ENCODE peak calls at places on chromosomes 4 and X, in nine cellular contexts. One of them, this sample, is unnamed.
A peak's percentile ranks its signal among the peaks of the same experiment; 100 is the strongest.

GRCh38 chrX:66015152-66015827 is 24.6 kb downstream of the VSIG4 start:
- DNase-seq in CD8-positive, alpha-beta memory T cell: no peak
- DNase-seq in testis: no peak
- DNase-seq in C1 segment of cervical spinal cord: peak; percentile 37
- DNase-seq in activated CD4-positive, alpha-beta T cell treated with anti-CD3 and anti-CD28 coated beads, Interleukin-2, amount 50 U/mL, for 24 hours: no peak
- DNase-seq in GM23248: no peak
- DNase-seq in AG09309: no peak
- DNase-seq in neuronal stem cell: no peak
- DNase-seq in activated T-cell treated with anti-CD3 and anti-CD28 coated beads for 1 hour: no peak
- DNase-seq in this sample: no peak

GRCh38 chr4:150237110-150237852 is 159.0 kb downstream of the DCLK2 start:
- DNase-seq in CD8-positive, alpha-beta memory T cell: no peak
- DNase-seq in testis: no peak
- DNase-seq in C1 segment of cervical spinal cord: no peak
- DNase-seq in activated CD4-positive, alpha-beta T cell treated with anti-CD3 and anti-CD28 coated beads, Interleukin-2, amount 50 U/mL, for 24 hours: no peak
- DNase-seq in GM23248: peak; percentile 95
- DNase-seq in AG09309: peak; percentile 96
- DNase-seq in neuronal stem cell: no peak
- DNase-seq in activated T-cell treated with anti-CD3 and anti-CD28 coated beads for 1 hour: no peak
- DNase-seq in this sample: no peak

GRCh38 chrX:45527834-45528233 is 327.2 kb upstream of the DIPK2B start:
- DNase-seq in CD8-positive, alpha-beta memory T cell: no peak
- DNase-seq in testis: no peak
- DNase-seq in C1 segment of cervical spinal cord: no peak
- DNase-seq in activated CD4-positive, alpha-beta T cell treated with anti-CD3 and anti-CD28 coated beads, Interleukin-2, amount 50 U/mL, for 24 hours: no peak
- DNase-seq in GM23248: peak; percentile 59
- DNase-seq in AG09309: no peak
- DNase-seq in neuronal stem cell: no peak
- DNase-seq in activated T-cell treated with anti-CD3 and anti-CD28 coated beads for 1 hour: no peak
- DNase-seq in this sample: no peak

GRCh38 chrX:136810493-136810892 is 29.8 kb upstream of the ARHGEF6 start:
- DNase-seq in CD8-positive, alpha-beta memory T cell: no peak
- DNase-seq in testis: no peak
- DNase-seq in C1 segment of cervical spinal cord: no peak
- DNase-seq in activated CD4-positive, alpha-beta T cell treated with anti-CD3 and anti-CD28 coated beads, Interleukin-2, amount 50 U/mL, for 24 hours: no peak
- DNase-seq in GM23248: no peak
- DNase-seq in AG09309: no peak
- DNase-seq in neuronal stem cell: no peak
- DNase-seq in activated T-cell treated with anti-CD3 and anti-CD28 coated beads for 1 hour: no peak
- DNase-seq in this sample: no peak

GRCh38 chr4:153409924-153410501 is 56.1 kb upstream of the TMEM131L start:
- DNase-seq in CD8-positive, alpha-beta memory T cell: no peak
- DNase-seq in testis: no peak
- DNase-seq in C1 segment of cervical spinal cord: no peak
- DNase-seq in activated CD4-positive, alpha-beta T cell treated with anti-CD3 and anti-CD28 coated beads, Interleukin-2, amount 50 U/mL, for 24 hours: no peak
- DNase-seq in GM23248: no peak
- DNase-seq in AG09309: no peak
- DNase-seq in neuronal stem cell: peak; percentile 15
- DNase-seq in activated T-cell treated with anti-CD3 and anti-CD28 coated beads for 1 hour: no peak
- DNase-seq in this sample: no peak

GRCh38 chr4:41750158-41750623 is 1.7 kb upstream of the PHOX2B start:
- DNase-seq in CD8-positive, alpha-beta memory T cell: no peak
- DNase-seq in testis: no peak
- DNase-seq in C1 segment of cervical spinal cord: no peak
- DNase-seq in activated CD4-positive, alpha-beta T cell treated with anti-CD3 and anti-CD28 coated beads, Interleukin-2, amount 50 U/mL, for 24 hours: no peak
- DNase-seq in GM23248: no peak
- DNase-seq in AG09309: no peak
- DNase-seq in neuronal stem cell: peak; percentile 24
- DNase-seq in activated T-cell treated with anti-CD3 and anti-CD28 coated beads for 1 hour: no peak
- DNase-seq in this sample: no peak

GRCh38 chr4:1009647-1010521 is 1.5 kb upstream of the FGFRL1 start:
- DNase-seq in CD8-positive, alpha-beta memory T cell: peak; percentile 69
- DNase-seq in testis: peak; percentile 74
- DNase-seq in C1 segment of cervical spinal cord: peak; percentile 59
- DNase-seq in activated CD4-positive, alpha-beta T cell treated with anti-CD3 and anti-CD28 coated beads, Interleukin-2, amount 50 U/mL, for 24 hours: peak; percentile 55
- DNase-seq in GM23248: peak; percentile 84
- DNase-seq in AG09309: no peak
- DNase-seq in neuronal stem cell: no peak
- DNase-seq in activated T-cell treated with anti-CD3 and anti-CD28 coated beads for 1 hour: peak; percentile 70
- DNase-seq in this sample: no peak

GRCh38 chr4:92101609-92102231 is 202.0 kb upstream of the GRID2 start:
- DNase-seq in CD8-positive, alpha-beta memory T cell: no peak
- DNase-seq in testis: no peak
- DNase-seq in C1 segment of cervical spinal cord: no peak
- DNase-seq in activated CD4-positive, alpha-beta T cell treated with anti-CD3 and anti-CD28 coated beads, Interleukin-2, amount 50 U/mL, for 24 hours: no peak
- DNase-seq in GM23248: peak; percentile 64
- DNase-seq in AG09309: no peak
- DNase-seq in neuronal stem cell: no peak
- DNase-seq in activated T-cell treated with anti-CD3 and anti-CD28 coated beads for 1 hour: no peak
- DNase-seq in this sample: no peak

GRCh38 chrX:133786382-133786781 is 199.0 kb downstream of the GPC3 start:
- DNase-seq in CD8-positive, alpha-beta memory T cell: no peak
- DNase-seq in testis: no peak
- DNase-seq in C1 segment of cervical spinal cord: no peak
- DNase-seq in activated CD4-positive, alpha-beta T cell treated with anti-CD3 and anti-CD28 coated beads, Interleukin-2, amount 50 U/mL, for 24 hours: no peak
- DNase-seq in GM23248: no peak
- DNase-seq in AG09309: no peak
- DNase-seq in neuronal stem cell: no peak
- DNase-seq in activated T-cell treated with anti-CD3 and anti-CD28 coated beads for 1 hour: no peak
- DNase-seq in this sample: no peak

GRCh38 chr4:162560073-162560472 is 396.3 kb upstream of the FSTL5 start:
- DNase-seq in CD8-positive, alpha-beta memory T cell: no peak
- DNase-seq in testis: no peak
- DNase-seq in C1 segment of cervical spinal cord: no peak
- DNase-seq in activated CD4-positive, alpha-beta T cell treated with anti-CD3 and anti-CD28 coated beads, Interleukin-2, amount 50 U/mL, for 24 hours: no peak
- DNase-seq in GM23248: no peak
- DNase-seq in AG09309: no peak
- DNase-seq in neuronal stem cell: no peak
- DNase-seq in activated T-cell treated with anti-CD3 and anti-CD28 coated beads for 1 hour: no peak
- DNase-seq in this sample: no peak

GRCh38 chr4:180695851-180696250 is 1547.4 kb upstream of the TENM3 start:
- DNase-seq in CD8-positive, alpha-beta memory T cell: no peak
- DNase-seq in testis: no peak
- DNase-seq in C1 segment of cervical spinal cord: no peak
- DNase-seq in activated CD4-positive, alpha-beta T cell treated with anti-CD3 and anti-CD28 coated beads, Interleukin-2, amount 50 U/mL, for 24 hours: no peak
- DNase-seq in GM23248: peak; percentile 11
- DNase-seq in AG09309: no peak
- DNase-seq in neuronal stem cell: no peak
- DNase-seq in activated T-cell treated with anti-CD3 and anti-CD28 coated beads for 1 hour: no peak
- DNase-seq in this sample: no peak

GRCh38 chrX:444305-444704 is 57.6 kb upstream of the PPP2R3B start:
- DNase-seq in CD8-positive, alpha-beta memory T cell: no peak
- DNase-seq in testis: no peak
- DNase-seq in C1 segment of cervical spinal cord: no peak
- DNase-seq in activated CD4-positive, alpha-beta T cell treated with anti-CD3 and anti-CD28 coated beads, Interleukin-2, amount 50 U/mL, for 24 hours: no peak
- DNase-seq in GM23248: no peak
- DNase-seq in AG09309: no peak
- DNase-seq in neuronal stem cell: no peak
- DNase-seq in activated T-cell treated with anti-CD3 and anti-CD28 coated beads for 1 hour: no peak
- DNase-seq in this sample: no peak

GRCh38 chr4:128220286-128221235 is 67.1 kb downstream of the PGRMC2 start:
- DNase-seq in CD8-positive, alpha-beta memory T cell: no peak
- DNase-seq in testis: no peak
- DNase-seq in C1 segment of cervical spinal cord: no peak
- DNase-seq in activated CD4-positive, alpha-beta T cell treated with anti-CD3 and anti-CD28 coated beads, Interleukin-2, amount 50 U/mL, for 24 hours: no peak
- DNase-seq in GM23248: peak; percentile 77
- DNase-seq in AG09309: peak; percentile 37
- DNase-seq in neuronal stem cell: no peak
- DNase-seq in activated T-cell treated with anti-CD3 and anti-CD28 coated beads for 1 hour: no peak
- DNase-seq in this sample: peak; percentile 7

GRCh38 chr4:128907966-128908365 is 98.5 kb downstream of the JADE1 start:
- DNase-seq in CD8-positive, alpha-beta memory T cell: no peak
- DNase-seq in testis: no peak
- DNase-seq in C1 segment of cervical spinal cord: no peak
- DNase-seq in activated CD4-positive, alpha-beta T cell treated with anti-CD3 and anti-CD28 coated beads, Interleukin-2, amount 50 U/mL, for 24 hours: no peak
- DNase-seq in GM23248: peak; percentile 1
- DNase-seq in AG09309: no peak
- DNase-seq in neuronal stem cell: no peak
- DNase-seq in activated T-cell treated with anti-CD3 and anti-CD28 coated beads for 1 hour: no peak
- DNase-seq in this sample: no peak

GRCh38 chrX:53445977-53446376 is 11.8 kb upstream of the HSD17B10 start:
- DNase-seq in CD8-positive, alpha-beta memory T cell: peak; percentile 9
- DNase-seq in testis: peak; percentile 37
- DNase-seq in C1 segment of cervical spinal cord: no peak
- DNase-seq in activated CD4-positive, alpha-beta T cell treated with anti-CD3 and anti-CD28 coated beads, Interleukin-2, amount 50 U/mL, for 24 hours: no peak
- DNase-seq in GM23248: peak; percentile 33
- DNase-seq in AG09309: no peak
- DNase-seq in neuronal stem cell: no peak
- DNase-seq in activated T-cell treated with anti-CD3 and anti-CD28 coated beads for 1 hour: no peak
- DNase-seq in this sample: peak; percentile 18

GRCh38 chrX:129769467-129770154 is 10.1 kb upstream of the SASH3 start:
- DNase-seq in CD8-positive, alpha-beta memory T cell: peak; percentile 60
- DNase-seq in testis: no peak
- DNase-seq in C1 segment of cervical spinal cord: no peak
- DNase-seq in activated CD4-positive, alpha-beta T cell treated with anti-CD3 and anti-CD28 coated beads, Interleukin-2, amount 50 U/mL, for 24 hours: no peak
- DNase-seq in GM23248: no peak
- DNase-seq in AG09309: no peak
- DNase-seq in neuronal stem cell: no peak
- DNase-seq in activated T-cell treated with anti-CD3 and anti-CD28 coated beads for 1 hour: peak; percentile 58
- DNase-seq in this sample: no peak

GRCh38 chr4:98658287-98659105 is at the start of gene TSPAN5:
- DNase-seq in CD8-positive, alpha-beta memory T cell: peak; percentile 74
- DNase-seq in testis: peak; percentile 80
- DNase-seq in C1 segment of cervical spinal cord: peak; percentile 61
- DNase-seq in activated CD4-positive, alpha-beta T cell treated with anti-CD3 and anti-CD28 coated beads, Interleukin-2, amount 50 U/mL, for 24 hours: peak; percentile 68
- DNase-seq in GM23248: peak; percentile 94
- DNase-seq in AG09309: no peak
- DNase-seq in neuronal stem cell: peak; percentile 85
- DNase-seq in activated T-cell treated with anti-CD3 and anti-CD28 coated beads for 1 hour: peak; percentile 75
- DNase-seq in this sample: peak; percentile 85

GRCh38 chrX:54230440-54231148 is 47.5 kb upstream of the FAM120C start:
- DNase-seq in CD8-positive, alpha-beta memory T cell: no peak
- DNase-seq in testis: no peak
- DNase-seq in C1 segment of cervical spinal cord: no peak
- DNase-seq in activated CD4-positive, alpha-beta T cell treated with anti-CD3 and anti-CD28 coated beads, Interleukin-2, amount 50 U/mL, for 24 hours: no peak
- DNase-seq in GM23248: no peak
- DNase-seq in AG09309: no peak
- DNase-seq in neuronal stem cell: no peak
- DNase-seq in activated T-cell treated with anti-CD3 and anti-CD28 coated beads for 1 hour: no peak
- DNase-seq in this sample: no peak

GRCh38 chr4:66524778-66525177 is 854.5 kb upstream of the EPHA5 start:
- DNase-seq in CD8-positive, alpha-beta memory T cell: no peak
- DNase-seq in testis: no peak
- DNase-seq in C1 segment of cervical spinal cord: no peak
- DNase-seq in activated CD4-positive, alpha-beta T cell treated with anti-CD3 and anti-CD28 coated beads, Interleukin-2, amount 50 U/mL, for 24 hours: no peak
- DNase-seq in GM23248: no peak
- DNase-seq in AG09309: no peak
- DNase-seq in neuronal stem cell: no peak
- DNase-seq in activated T-cell treated with anti-CD3 and anti-CD28 coated beads for 1 hour: no peak
- DNase-seq in this sample: no peak

GRCh38 chrX:71095971-71096701 is 485 bp downstream of the FOXO4 start:
- DNase-seq in CD8-positive, alpha-beta memory T cell: peak; percentile 70
- DNase-seq in testis: no peak
- DNase-seq in C1 segment of cervical spinal cord: peak; percentile 51
- DNase-seq in activated CD4-positive, alpha-beta T cell treated with anti-CD3 and anti-CD28 coated beads, Interleukin-2, amount 50 U/mL, for 24 hours: no peak
- DNase-seq in GM23248: peak; percentile 28
- DNase-seq in AG09309: no peak
- DNase-seq in neuronal stem cell: no peak
- DNase-seq in activated T-cell treated with anti-CD3 and anti-CD28 coated beads for 1 hour: no peak
- DNase-seq in this sample: no peak

GRCh38 chr4:102302762-102303161 is 42.5 kb downstream of the SLC39A8 start:
- DNase-seq in CD8-positive, alpha-beta memory T cell: no peak
- DNase-seq in testis: no peak
- DNase-seq in C1 segment of cervical spinal cord: no peak
- DNase-seq in activated CD4-positive, alpha-beta T cell treated with anti-CD3 and anti-CD28 coated beads, Interleukin-2, amount 50 U/mL, for 24 hours: no peak
- DNase-seq in GM23248: no peak
- DNase-seq in AG09309: no peak
- DNase-seq in neuronal stem cell: no peak
- DNase-seq in activated T-cell treated with anti-CD3 and anti-CD28 coated beads for 1 hour: no peak
- DNase-seq in this sample: no peak

GRCh38 chr4:17722361-17722710 is 59.1 kb downstream of the FAM184B start:
- DNase-seq in CD8-positive, alpha-beta memory T cell: no peak
- DNase-seq in testis: no peak
- DNase-seq in C1 segment of cervical spinal cord: no peak
- DNase-seq in activated CD4-positive, alpha-beta T cell treated with anti-CD3 and anti-CD28 coated beads, Interleukin-2, amount 50 U/mL, for 24 hours: no peak
- DNase-seq in GM23248: no peak
- DNase-seq in AG09309: no peak
- DNase-seq in neuronal stem cell: no peak
- DNase-seq in activated T-cell treated with anti-CD3 and anti-CD28 coated beads for 1 hour: no peak
- DNase-seq in this sample: peak; percentile 33

GRCh38 chr4:144223129-144223528 is 82.6 kb upstream of the GYPA start:
- DNase-seq in CD8-positive, alpha-beta memory T cell: no peak
- DNase-seq in testis: no peak
- DNase-seq in C1 segment of cervical spinal cord: no peak
- DNase-seq in activated CD4-positive, alpha-beta T cell treated with anti-CD3 and anti-CD28 coated beads, Interleukin-2, amount 50 U/mL, for 24 hours: no peak
- DNase-seq in GM23248: no peak
- DNase-seq in AG09309: no peak
- DNase-seq in neuronal stem cell: no peak
- DNase-seq in activated T-cell treated with anti-CD3 and anti-CD28 coated beads for 1 hour: no peak
- DNase-seq in this sample: no peak

GRCh38 chrX:119479845-119480244 is 11.6 kb downstream of the SLC25A5 start:
- DNase-seq in CD8-positive, alpha-beta memory T cell: no peak
- DNase-seq in testis: no peak
- DNase-seq in C1 segment of cervical spinal cord: no peak
- DNase-seq in activated CD4-positive, alpha-beta T cell treated with anti-CD3 and anti-CD28 coated beads, Interleukin-2, amount 50 U/mL, for 24 hours: no peak
- DNase-seq in GM23248: no peak
- DNase-seq in AG09309: no peak
- DNase-seq in neuronal stem cell: no peak
- DNase-seq in activated T-cell treated with anti-CD3 and anti-CD28 coated beads for 1 hour: no peak
- DNase-seq in this sample: no peak

GRCh38 chr4:128649575-128650205 is 159.8 kb upstream of the JADE1 start:
- DNase-seq in CD8-positive, alpha-beta memory T cell: no peak
- DNase-seq in testis: no peak
- DNase-seq in C1 segment of cervical spinal cord: no peak
- DNase-seq in activated CD4-positive, alpha-beta T cell treated with anti-CD3 and anti-CD28 coated beads, Interleukin-2, amount 50 U/mL, for 24 hours: no peak
- DNase-seq in GM23248: peak; percentile 80
- DNase-seq in AG09309: no peak
- DNase-seq in neuronal stem cell: no peak
- DNase-seq in activated T-cell treated with anti-CD3 and anti-CD28 coated beads for 1 hour: no peak
- DNase-seq in this sample: no peak

GRCh38 chr4:169251291-169252235 is 19.2 kb downstream of the SH3RF1 start:
- DNase-seq in CD8-positive, alpha-beta memory T cell: no peak
- DNase-seq in testis: no peak
- DNase-seq in C1 segment of cervical spinal cord: no peak
- DNase-seq in activated CD4-positive, alpha-beta T cell treated with anti-CD3 and anti-CD28 coated beads, Interleukin-2, amount 50 U/mL, for 24 hours: no peak
- DNase-seq in GM23248: no peak
- DNase-seq in AG09309: no peak
- DNase-seq in neuronal stem cell: no peak
- DNase-seq in activated T-cell treated with anti-CD3 and anti-CD28 coated beads for 1 hour: no peak
- DNase-seq in this sample: no peak

GRCh38 chrX:119970574-119970973 is 27.0 kb upstream of the NKAP start:
- DNase-seq in CD8-positive, alpha-beta memory T cell: no peak
- DNase-seq in testis: no peak
- DNase-seq in C1 segment of cervical spinal cord: no peak
- DNase-seq in activated CD4-positive, alpha-beta T cell treated with anti-CD3 and anti-CD28 coated beads, Interleukin-2, amount 50 U/mL, for 24 hours: no peak
- DNase-seq in GM23248: no peak
- DNase-seq in AG09309: no peak
- DNase-seq in neuronal stem cell: no peak
- DNase-seq in activated T-cell treated with anti-CD3 and anti-CD28 coated beads for 1 hour: no peak
- DNase-seq in this sample: no peak